ENCODE peak calls at places on chromosomes 12 and 14, in ten cellular contexts. V is CD4-positive, alpha-beta T cell; X is glutamatergic neuron; K is astrocyte of the spinal cord; Z is fibroblast of lung; O is activated CD4-positive, alpha-beta memory T cell treated with anti-CD3 and anti-CD28 coated beads, Interleukin-2, amount 10 ng/mL, durations not matched to agents 7 days and 5 days; G is stimulated activated CD4-positive, alpha-beta T cell treated with anti-CD3 and anti-CD28 coated beads, Interleukin-1b, Interleukin-23, amount 100 ng/mL, for 1 hour; L is GDM1; R is activated CD4-positive, alpha-beta T cell treated with anti-CD3 and anti-CD28 coated beads, Interleukin-2, amount 50 U/mL, for 1 hour; Q is adrenal gland. I is an unnamed sample.

GRCh38 chr12:49583361-49584094 is 15.6 kb upstream of the MCRS1 start:
- DNase-seq in V (no peak), X (no peak), K (no peak), Z (no peak), O (no peak), G (no peak), L (no peak), R (no peak), Q (no peak), I (no peak)

GRCh38 chr12:57148469-57149308 is 1.3 kb upstream of the LRP1-AS start:
- DNase-seq in V (no peak), X (no peak), K (no peak), Z (no peak), O (no peak), G (no peak), L (no peak), R (no peak), Q (no peak), I (no peak)

GRCh38 chr14:100568164-100568997 is 18.8 kb downstream of the BEGAIN start:
- DNase-seq in V (no peak), X (no peak), K (no peak), Z (no peak), O (no peak), G (no peak), L (no peak), R (no peak), Q (no peak), I (no peak)

GRCh38 chr12:65170245-65170881 is 980 bp downstream of the LEMD3 start:
- DNase-seq in V (peak; percentile 28), X (peak; percentile 70), K (peak; percentile 50), Z (peak; percentile 69), O (peak; percentile 72), G (peak; percentile 19), L (no peak), R (peak; percentile 74), Q (peak; percentile 54), I (peak; percentile 74)

GRCh38 chr12:120583478-120584030 is 2.4 kb upstream of the POP5 start:
- DNase-seq in V (peak; percentile 71), X (peak; percentile 90), K (peak; percentile 67), Z (peak; percentile 48), O (peak; percentile 86), G (peak; percentile 78), L (peak; percentile 50), R (peak; percentile 88), Q (peak; percentile 77), I (peak; percentile 75)

GRCh38 chr14:104954746-104955395 is 23.3 kb downstream of the AHNAK2 start:
- DNase-seq in V (no peak), X (peak; percentile 5), K (no peak), Z (no peak), O (no peak), G (no peak), L (no peak), R (no peak), Q (no peak), I (peak; percentile 6)

GRCh38 chr14:90454041-90455000 is 57.5 kb downstream of the CALM1 start:
- DNase-seq in V (no peak), X (peak; percentile 96), K (peak; percentile 83), Z (peak; percentile 92), O (no peak), G (no peak), L (no peak), R (no peak), Q (peak; percentile 63), I (peak; percentile 87)

GRCh38 chr14:54673193-54674121 is 106.5 kb downstream of the SAMD4A start:
- DNase-seq in V (no peak), X (no peak), K (peak; percentile 53), Z (peak; percentile 63), O (no peak), G (no peak), L (no peak), R (no peak), Q (no peak), I (no peak)

GRCh38 chr12:89663577-89664357 is 44.9 kb downstream of the ATP2B1 start:
- DNase-seq in V (no peak), X (no peak), K (peak; percentile 23), Z (peak; percentile 39), O (no peak), G (no peak), L (no peak), R (no peak), Q (no peak), I (no peak)

GRCh38 chr14:99479903-99480855 is 480 bp downstream of the SETD3 start:
- DNase-seq in V (no peak), X (peak; percentile 57), K (peak; percentile 63), Z (peak; percentile 73), O (peak; percentile 40), G (no peak), L (peak; percentile 63), R (peak; percentile 9), Q (peak; percentile 62), I (peak; percentile 33)

I was measured in WERI-Rb-1.